ENCODE peak calls at places on chromosomes 3 and 15, in five cellular contexts. M is lower lobe of right lung, Y is MM.1S, R is brain microvascular endothelial cell, O is ascending aorta. G is an unnamed sample.

GRCh38 chr15:69595009-69595825 is 142.6 kb downstream of the RPLP1 start:
- DNase-seq in R (no peak), Y (no peak), O (peak; percentile 77), M (peak; percentile 81), G (no peak)

GRCh38 chr15:92655178-92655995 is at the start of gene FAM174B:
- DNase-seq in Y (peak; percentile 76), R (no peak), M (peak; percentile 73), O (no peak), G (peak; percentile 83)

GRCh38 chr3:88879905-88880304 is 227.5 kb upstream of the EPHA3 start:
- DNase-seq in R (no peak), Y (no peak), M (no peak), O (no peak), G (no peak)

GRCh38 chr3:42159706-42160472 is 68.7 kb downstream of the TRAK1 start:
- DNase-seq in Y (peak; percentile 88), R (no peak), O (no peak), M (peak; percentile 86), G (peak; percentile 79)

GRCh38 chr3:152321806-152322377 is 53.2 kb downstream of the MBNL1 start:
- DNase-seq in R (no peak), O (no peak), Y (no peak), M (no peak), G (no peak)

GRCh38 chr3:144590854-144591253 is 619.2 kb downstream of the DIPK2A start:
- DNase-seq in Y (no peak), O (no peak), R (peak; percentile 53), M (no peak), G (no peak)

GRCh38 chr15:101063891-101064794 is 145.0 kb downstream of the LRRK1 start:
- DNase-seq in O (no peak), Y (no peak), M (peak; percentile 46), R (peak; percentile 5), G (no peak)

GRCh38 chr3:55750525-55750924 is 263.4 kb upstream of the WNT5A start:
- DNase-seq in Y (no peak), R (peak; percentile 52), M (peak; percentile 78), O (no peak), G (no peak)

GRCh38 chr3:12175844-12176453 is 17.2 kb upstream of the TIMP4 start:
- DNase-seq in M (peak; percentile 66), O (no peak), R (peak; percentile 38), Y (peak; percentile 27), G (peak; percentile 54)

GRCh38 chr3:81581966-81582599 is 179.4 kb downstream of the GBE1 start:
- DNase-seq in M (no peak), R (peak; percentile 47), O (no peak), Y (peak; percentile 26), G (peak; percentile 56)

GRCh38 chr15:90471126-90471525 is 58.6 kb upstream of the CRTC3 start:
- DNase-seq in O (no peak), R (no peak), Y (no peak), M (no peak), G (no peak)

GRCh38 chr3:28050895-28051294 is 190.5 kb upstream of the CMC1 start:
- DNase-seq in O (no peak), M (no peak), Y (no peak), R (peak; percentile 12), G (peak; percentile 33)

GRCh38 chr3:9994086-9994844 is 7.6 kb upstream of the EMC3 start:
- DNase-seq in Y (no peak), R (no peak), M (no peak), O (no peak), G (no peak)

GRCh38 chr15:71048913-71049675 is 66.2 kb upstream of the THSD4 start:
- DNase-seq in R (peak; percentile 91), M (no peak), Y (no peak), O (no peak), G (no peak)

GRCh38 chr3:62833538-62833937 is 41.7 kb downstream of the CADPS start:
- DNase-seq in Y (peak; percentile 35), M (no peak), R (no peak), O (no peak), G (peak; percentile 25)

GRCh38 chr3:107345968-107346367 is 31.3 kb upstream of the CCDC54 start:
- DNase-seq in O (no peak), R (no peak), M (no peak), Y (no peak), G (no peak)

GRCh38 chr15:33296856-33297255 is 13.9 kb upstream of the RYR3 start:
- DNase-seq in Y (no peak), R (no peak), O (no peak), M (no peak), G (no peak)

GRCh38 chr3:106823706-106824105 is 553.5 kb upstream of the CCDC54 start:
- DNase-seq in O (no peak), R (no peak), Y (no peak), M (no peak), G (no peak)

GRCh38 chr15:41730543-41730942 is 43.7 kb upstream of the MAPKBP1 start:
- DNase-seq in M (no peak), Y (no peak), O (no peak), R (no peak), G (no peak)

GRCh38 chr3:184637705-184638104 is 74.2 kb downstream of the MAGEF1 start:
- DNase-seq in M (no peak), R (no peak), O (no peak), Y (no peak), G (no peak)

GRCh38 chr15:95265419-95265997 is 1034.1 kb downstream of the MCTP2 start:
- DNase-seq in Y (peak; percentile 56), O (no peak), M (no peak), R (no peak), G (peak; percentile 47)

GRCh38 chr3:14319654-14320182 is 82.7 kb upstream of the SLC6A6 start:
- DNase-seq in O (no peak), Y (peak; percentile 77), M (no peak), R (peak; percentile 76), G (peak; percentile 85)

GRCh38 chr3:57030711-57031110 is 29.8 kb upstream of the SPATA12 start:
- DNase-seq in R (no peak), Y (no peak), O (no peak), M (no peak), G (no peak)

GRCh38 chr3:124396397-124396796 is 333.9 kb upstream of the UMPS start:
- DNase-seq in Y (no peak), O (no peak), M (no peak), R (no peak), G (no peak)

GRCh38 chr3:62875103-62876002 is at the start of gene CADPS:
- DNase-seq in O (no peak), M (peak; percentile 27), Y (no peak), R (no peak), G (no peak)

GRCh38 chr3:58575986-58576652 is 1.1 kb downstream of the FAM107A start:
- DNase-seq in O (no peak), R (no peak), Y (no peak), M (no peak), G (no peak)

GRCh38 chr3:170419301-170420087 is 826 bp downstream of the CLDN11 start:
- DNase-seq in O (no peak), R (no peak), Y (no peak), M (no peak), G (no peak)

GRCh38 chr15:69766156-69766555 is 313.5 kb downstream of the RPLP1 start:
- DNase-seq in Y (no peak), M (no peak), R (no peak), O (no peak), G (no peak)

GRCh38 chr15:73704869-73705645 is 20.9 kb downstream of the CD276 start:
- DNase-seq in M (peak; percentile 75), O (no peak), Y (peak; percentile 59), R (peak; percentile 28), G (peak; percentile 70)

GRCh38 chr15:51095681-51096331 is 1.1 kb upstream of the TNFAIP8L3 start:
- DNase-seq in M (no peak), Y (no peak), O (no peak), R (no peak), G (no peak)

GRCh38 chr15:51093865-51094605 is 671 bp downstream of the TNFAIP8L3 start:
- DNase-seq in R (no peak), Y (no peak), M (no peak), O (no peak), G (no peak)

GRCh38 chr15:51093488-51093864 is 1.2 kb downstream of the TNFAIP8L3 start:
- DNase-seq in Y (no peak), R (no peak), O (no peak), M (no peak), G (no peak)

GRCh38 chr15:51096976-51097375 is 2.3 kb upstream of the TNFAIP8L3 start:
- DNase-seq in O (no peak), Y (no peak), R (no peak), M (no peak), G (no peak)

DNA sequence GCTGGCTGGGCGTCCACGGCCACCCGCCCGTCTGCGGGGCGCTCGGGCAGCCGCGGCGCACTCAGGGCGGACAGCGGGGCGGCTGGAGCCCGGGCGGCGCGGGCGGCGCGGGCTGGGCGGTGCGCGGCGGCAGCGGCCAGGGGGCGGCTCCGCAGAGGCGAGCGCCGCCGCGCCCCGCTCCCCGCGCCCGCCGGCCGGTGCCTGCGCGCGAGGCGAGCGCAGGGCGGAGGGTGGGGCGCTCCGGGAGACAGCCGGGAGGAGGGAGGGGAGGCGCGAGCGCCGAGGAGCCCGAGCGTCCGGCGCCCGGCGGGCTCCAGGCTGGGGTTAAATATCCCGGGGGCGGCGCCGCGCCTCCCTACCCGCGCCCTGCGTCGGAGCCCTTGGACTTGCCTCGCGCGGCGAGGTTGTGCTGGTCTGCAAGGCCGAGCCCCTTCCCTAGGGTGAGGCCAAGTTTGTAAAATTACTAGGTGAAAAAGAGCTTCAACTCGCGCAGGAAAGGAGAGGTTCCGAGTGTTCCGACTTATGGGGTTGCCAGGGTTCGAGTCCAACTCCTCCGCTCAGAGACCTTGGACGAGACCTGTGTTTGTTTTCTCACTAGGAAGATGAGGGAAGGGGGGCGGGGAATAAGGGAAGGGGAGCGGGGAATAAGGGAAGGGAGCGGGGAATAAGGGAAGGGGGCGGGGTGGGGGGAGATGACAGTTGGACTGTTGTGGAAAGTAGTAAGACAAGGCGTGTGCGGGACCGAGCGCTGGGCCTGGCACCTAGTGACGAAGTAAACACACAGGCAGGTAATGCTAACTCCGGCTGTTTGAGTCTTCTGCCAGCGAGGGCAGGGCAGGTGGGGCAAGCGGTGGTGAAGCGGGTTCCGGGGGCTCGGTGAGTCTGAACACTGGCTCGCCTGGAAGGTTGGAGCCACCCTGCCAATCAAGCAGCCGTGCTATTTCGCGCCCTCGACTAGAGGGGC is at the start of gene TNFAIP8L3:
- DNase-seq in M (no peak), R (no peak), O (no peak), Y (no peak), G (no peak)
- H3K4me3 ChIP-seq in M (peak within 1 kb of the TSS; percentile 59), R (peak within 1 kb of the TSS; percentile 59), O (peak within 1 kb of the TSS; percentile 67), Y (peak within 1 kb of the TSS; percentile 50), G (peak within 1 kb of the TSS; percentile 38)

GRCh38 chr3:8755564-8756237 is 13.7 kb downstream of the OXTR start:
- DNase-seq in Y (no peak), R (no peak), M (no peak), O (no peak), G (no peak)
- TF ChIP-seq CTCF in Y (peak; percentile 5), R (peak; percentile 63), M (no peak), O (no peak), G (peak; percentile 30)

GRCh38 chr3:126751611-126752302 is 47.7 kb downstream of the CHCHD6 start:
- DNase-seq in M (no peak), Y (no peak), R (no peak), O (no peak), G (no peak)
- H3K4me3 ChIP-seq in M (no peak overlapping the region), Y (no peak overlapping the region), R (no peak overlapping the region), O (no peak overlapping the region), G (no peak overlapping the region)

DNA sequence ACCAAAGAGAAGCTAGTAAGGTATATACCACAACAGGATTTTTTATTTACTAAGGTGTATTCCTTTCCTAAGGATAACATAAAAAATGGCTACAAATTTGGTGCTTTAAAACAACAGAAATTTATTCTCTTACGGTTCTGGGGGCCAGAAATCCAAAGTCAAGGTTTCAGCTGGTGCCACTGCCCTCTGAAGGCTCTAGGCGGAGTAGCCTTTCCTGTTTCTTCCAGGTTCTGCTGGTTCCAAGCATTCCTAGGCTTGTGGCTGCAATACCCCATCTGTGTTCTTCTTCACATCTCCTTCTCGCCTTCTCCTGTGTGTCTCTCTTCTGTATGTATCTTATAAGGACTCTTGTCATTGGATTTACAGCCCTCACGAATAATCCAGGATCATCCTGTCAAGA is 549.9 kb downstream of the GRM7 start:
- DNase-seq in O (no peak), Y (no peak), M (no peak), R (no peak), G (no peak)
- TF ChIP-seq CTCF in O (no peak), Y (no peak), M (no peak), R (no peak), G (no peak)